ENCODE peak calls at places on chromosome 6, in five cellular contexts. One of them, this sample, is unnamed.

GRCh38 chr6:40755046-40755681 is 168.0 kb upstream of the LRFN2 start:
- DNase-seq in cardiac fibroblast: peak
- DNase-seq in dorsolateral prefrontal cortex: peak
- DNase-seq in Caco-2: no peak
- DNase-seq in cardiac muscle cell: peak
- DNase-seq in this sample: no peak

GRCh38 chr6:135675026-135675425 is 176.5 kb upstream of the PDE7B start:
- DNase-seq in dorsolateral prefrontal cortex: no peak
- DNase-seq in Caco-2: no peak
- DNase-seq in cardiac muscle cell: no peak
- DNase-seq in cardiac fibroblast: no peak
- DNase-seq in this sample: no peak

GRCh38 chr6:3227363-3228045 is at the start of gene TUBB2B:
- DNase-seq in cardiac muscle cell: no peak
- DNase-seq in Caco-2: peak
- DNase-seq in cardiac fibroblast: peak
- DNase-seq in dorsolateral prefrontal cortex: no peak
- DNase-seq in this sample: peak

GRCh38 chr6:138655828-138656227 is 117.7 kb upstream of the CCDC28A start:
- DNase-seq in Caco-2: no peak
- DNase-seq in cardiac fibroblast: no peak
- DNase-seq in cardiac muscle cell: peak
- DNase-seq in dorsolateral prefrontal cortex: no peak
- DNase-seq in this sample: no peak

GRCh38 chr6:167952512-167952859 is 45.0 kb upstream of the KIF25 start:
- DNase-seq in Caco-2: no peak
- DNase-seq in cardiac muscle cell: no peak
- DNase-seq in cardiac fibroblast: no peak
- DNase-seq in dorsolateral prefrontal cortex: no peak
- DNase-seq in this sample: no peak

GRCh38 chr6:53793318-53793975 is 1.4 kb upstream of the LRRC1 start:
- DNase-seq in cardiac muscle cell: peak
- DNase-seq in Caco-2: peak
- DNase-seq in cardiac fibroblast: peak
- DNase-seq in dorsolateral prefrontal cortex: peak
- DNase-seq in this sample: no peak

GRCh38 chr6:6332240-6332639 is 11.8 kb upstream of the F13A1 start:
- DNase-seq in Caco-2: no peak
- DNase-seq in dorsolateral prefrontal cortex: no peak
- DNase-seq in cardiac muscle cell: no peak
- DNase-seq in cardiac fibroblast: no peak
- DNase-seq in this sample: no peak

GRCh38 chr6:126625019-126625418 is 285.1 kb downstream of the CENPW start:
- DNase-seq in dorsolateral prefrontal cortex: no peak
- DNase-seq in cardiac fibroblast: peak
- DNase-seq in Caco-2: peak
- DNase-seq in cardiac muscle cell: peak
- DNase-seq in this sample: no peak